ENCODE peak calls at places on chromosomes 5 and 9, in eight cellular contexts. T is MM.1S, U is fibroblast of lung, R is spleen, J is hepatocyte, W is A549, C is IMR-90, G is PC-3. F is an unnamed sample. For H3K4me1, the result is how much of the 10 kb centered on the place peaks cover.

GRCh38 chr9:131609116-131609830 is 64.0 kb downstream of the PRRT1B start:
- DNase-seq in G (no peak), J (peak), T (no peak), W (peak), C (peak), U (peak), R (no peak), F (no peak)

GRCh38 chr9:116990592-116990991 is 303.5 kb downstream of the TRIM32 start:
- DNase-seq in C (no peak), J (no peak), U (no peak), W (no peak), G (peak), T (no peak), R (no peak), F (no peak)

GRCh38 chr5:88183255-88183654 is 85.4 kb downstream of the TMEM161B start:
- DNase-seq in U (peak), W (no peak), C (no peak), R (no peak), T (no peak), G (no peak), J (no peak), F (no peak)

GRCh38 chr5:115459844-115460243 is 84.7 kb downstream of the FEM1C start:
- DNase-seq in W (no peak), C (peak), G (peak), R (no peak), T (no peak), J (no peak), U (peak), F (no peak)

GRCh38 chr9:126058631-126059030 is 268.0 kb upstream of the MVB12B start:
- DNase-seq in R (no peak), T (no peak), G (no peak), W (no peak), J (no peak), C (no peak), U (no peak), F (no peak)

GRCh38 chr9:83936523-83936922 is 15.3 kb upstream of the KIF27 start:
- DNase-seq in C (no peak), U (no peak), J (no peak), T (no peak), G (no peak), R (no peak), W (no peak), F (no peak)

GRCh38 chr9:116421006-116421538 is 266.0 kb upstream of the TRIM32 start:
- DNase-seq in U (peak), R (no peak), J (no peak), G (no peak), C (peak), T (no peak), W (no peak), F (peak)

GRCh38 chr9:83280259-83280658 is 217.3 kb upstream of the RASEF start:
- DNase-seq in U (peak), J (no peak), T (no peak), R (no peak), C (no peak), G (peak), W (no peak), F (no peak)

GRCh38 chr9:73155968-73156592 is 4.4 kb downstream of the ANXA1 start:
- DNase-seq in G (no peak), W (no peak), T (no peak), C (no peak), J (no peak), R (no peak), U (no peak), F (no peak)

GRCh38 chr5:178244566-178244965 is 12.0 kb upstream of the PHYKPL start:
- DNase-seq in R (no peak), G (no peak), T (no peak), J (no peak), W (no peak), U (no peak), C (peak), F (peak)

DNA sequence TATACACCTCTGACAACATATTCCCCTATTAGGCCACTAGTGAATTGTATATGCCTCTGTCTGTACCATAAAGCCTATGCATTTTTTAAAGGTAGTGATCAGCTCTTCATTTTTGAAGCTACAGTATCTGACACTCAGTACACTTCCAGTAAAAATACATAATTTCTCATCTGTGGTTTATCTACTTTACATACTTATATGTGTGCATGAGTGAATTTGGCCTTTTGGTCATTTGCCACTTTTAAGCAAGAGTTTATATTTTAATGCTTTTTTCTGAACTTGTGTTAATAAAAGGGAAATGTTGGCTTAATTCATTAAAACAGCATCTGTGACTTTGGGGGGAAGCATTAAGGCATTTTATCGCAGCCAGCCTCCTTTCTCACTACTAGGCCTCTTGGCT is 47.8 kb downstream of the ST8SIA4 start:
- DNase-seq in T (no peak), J (no peak), W (no peak), U (no peak), C (no peak), G (no peak), R (no peak), F (no peak)
- H3K4me1 ChIP-seq in T (under half), J (under half), W (under half), U (under half), C (under half), G (under half), R (under half), F (under half)

DNA sequence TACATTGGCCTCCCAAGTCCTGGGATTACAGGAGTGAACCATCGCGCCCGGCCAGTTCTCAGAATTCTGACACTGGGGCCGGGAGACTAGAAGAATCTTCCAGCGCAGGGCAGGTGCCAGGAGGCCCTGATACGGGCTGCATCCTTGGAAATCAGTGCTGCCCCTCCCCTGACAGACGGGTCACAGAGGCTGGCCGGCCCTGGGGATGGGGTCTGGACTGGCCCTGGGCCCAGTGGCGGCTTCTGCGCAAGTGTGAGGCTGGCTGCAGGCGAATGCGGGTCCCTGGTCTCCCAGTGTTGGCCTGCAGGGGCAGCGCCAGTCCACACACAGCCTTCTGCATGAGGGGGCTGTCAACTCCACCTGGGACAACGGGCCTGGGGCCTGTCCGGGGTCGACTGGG is 831 bp upstream of the TBC1D9B start:
- DNase-seq in G (no peak), C (no peak), R (peak), J (no peak), W (no peak), U (no peak), T (no peak), F (no peak)
- H3K27ac ChIP-seq in G (no peak), C (no peak), R (peak), J (no peak), W (peak), U (no peak), T (no peak), F (no peak)

DNA sequence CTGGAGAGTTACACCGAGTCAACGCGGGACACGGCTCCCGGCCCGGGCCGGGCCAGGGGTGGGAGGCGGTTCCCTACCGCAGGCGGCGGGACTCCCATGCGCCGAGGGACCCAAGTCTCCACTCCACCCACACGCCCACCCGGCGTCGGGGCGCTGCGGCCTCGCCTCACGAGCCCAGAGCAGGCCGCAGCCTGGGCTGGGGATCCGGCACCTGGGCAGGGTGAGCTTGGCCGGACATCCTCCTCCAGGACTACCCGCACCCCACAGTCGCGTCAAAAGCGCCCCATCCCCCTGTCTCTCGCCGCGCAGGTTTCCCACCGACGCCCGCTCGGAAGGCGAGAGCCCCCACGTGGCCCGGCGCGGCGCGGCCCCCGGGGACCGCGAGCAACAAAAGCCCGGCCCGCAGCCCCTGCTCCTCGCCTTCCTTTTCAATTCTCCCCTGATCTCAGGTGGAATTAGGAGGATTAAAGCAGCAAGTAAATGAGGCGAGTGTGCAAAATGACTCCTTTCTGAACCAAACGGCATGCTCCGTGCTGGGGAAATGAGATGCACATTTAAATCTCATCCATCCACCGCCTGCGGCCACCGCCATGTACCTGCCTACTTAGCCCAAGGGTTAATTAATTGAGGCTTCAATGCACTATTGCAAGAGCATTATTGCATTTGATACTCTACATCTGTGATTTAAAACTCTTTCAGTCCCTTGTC is 196.6 kb upstream of the TBCA start:
- DNase-seq in U (peak), C (no peak), J (peak), T (peak), G (no peak), R (peak), W (no peak), F (peak)
- TF ChIP-seq CTCF in U (peak), C (peak), J (peak), T (peak), G (no peak), R (no peak), W (no peak), F (no peak)

GRCh38 chr5:83553000-83553486 is 81.5 kb downstream of the VCAN start:
- DNase-seq in G (no peak), J (no peak), R (no peak), C (peak), U (peak), T (no peak), W (no peak), F (no peak)
- H3K4me1 ChIP-seq in G (under half), J (under half), R (under half), C (under half), U (under half), T (under half), W (under half), F (under half)

GRCh38 chr5:72508241-72509170 is 1.3 kb upstream of the ZNF366 start:
- DNase-seq in U (no peak), W (no peak), J (no peak), T (no peak), R (no peak), G (no peak), C (no peak), F (no peak)
- H3K27ac ChIP-seq in U (no peak), W (no peak), J (no peak), T (no peak), R (peak), G (no peak), C (peak), F (no peak)

DNA sequence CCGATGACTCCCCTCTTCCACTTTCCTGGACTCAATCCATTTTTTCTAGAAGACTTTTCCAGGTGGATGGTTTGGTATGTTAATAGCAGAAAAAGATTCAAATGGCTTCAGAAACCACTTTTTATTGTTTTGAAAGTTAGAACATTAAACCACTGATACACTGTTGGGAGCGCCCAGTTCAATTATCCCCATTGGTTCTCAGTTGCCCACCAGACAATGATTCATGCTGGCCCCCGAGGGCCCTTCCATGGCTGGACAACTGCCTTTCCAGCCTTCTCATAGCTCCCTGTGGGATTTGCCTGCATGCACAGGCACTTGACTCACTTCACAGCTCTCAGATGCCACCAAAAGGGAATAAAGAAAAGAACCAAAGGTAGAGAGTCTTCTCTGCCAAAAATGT is 21.3 kb upstream of the ANKRD34B start:
- DNase-seq in C (no peak), R (no peak), J (no peak), U (peak), G (no peak), T (no peak), W (no peak), F (no peak)
- TF ChIP-seq CTCF in C (no peak), R (no peak), J (no peak), U (no peak), G (no peak), T (no peak), W (no peak), F (no peak)

GRCh38 chr9:69279084-69279729 is 45.8 kb upstream of the ENTREP1 start:
- DNase-seq in T (no peak), R (no peak), C (no peak), G (no peak), J (no peak), U (no peak), W (no peak), F (no peak)
- H3K4me1 ChIP-seq in T (under half), R (under half), C (under half), G (under half), J (under half), U (under half), W (under half), F (under half)

GRCh38 chr9:120921751-120922181 is 4.8 kb downstream of the TRAF1 start:
- DNase-seq in J (peak), U (no peak), W (no peak), G (no peak), C (no peak), T (no peak), R (no peak), F (no peak)
- H3K27ac ChIP-seq in J (peak), U (no peak), W (no peak), G (no peak), C (no peak), T (no peak), R (peak), F (peak)

DNA sequence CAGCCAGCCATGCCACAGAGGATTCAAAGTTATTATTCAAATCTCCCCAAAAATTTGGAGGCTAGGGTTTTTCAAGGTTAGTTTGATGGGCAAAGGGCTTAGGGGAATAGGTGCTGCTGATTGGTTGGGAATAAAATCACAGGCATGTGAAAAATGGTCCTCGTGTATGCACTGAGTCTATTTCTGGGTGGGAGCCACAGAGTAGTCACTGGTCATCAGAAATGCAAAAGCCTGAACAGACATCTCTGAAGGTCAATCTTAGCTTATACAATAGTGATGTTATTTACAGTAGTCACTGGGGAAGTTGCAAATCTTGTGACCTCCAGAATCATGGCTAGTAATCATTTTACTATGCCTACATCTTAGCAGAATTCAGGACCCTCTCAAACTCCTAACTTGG is 1.3 kb downstream of the IL33 start:
- DNase-seq in J (no peak), R (no peak), U (no peak), G (no peak), T (no peak), W (no peak), C (no peak), F (peak)
- TF ChIP-seq CTCF in J (no peak), R (no peak), U (no peak), G (no peak), T (no peak), W (no peak), C (no peak), F (no peak)